ENCODE peak calls at places on chromosome 17, in four cellular contexts. V is K562, Q is A549, U is HepG2. X is an unnamed sample.

GRCh38 chr17:47957591-47958490 is at the start of gene PRR15L:
- DNase-seq in Q (no peak), U (no peak), V (no peak), X (no peak)

GRCh38 chr17:63451150-63451549 is 5.0 kb upstream of the CYB561 start:
- DNase-seq in U (no peak), V (no peak), Q (no peak), X (no peak)

GRCh38 chr17:78597923-78598545 is 20.8 kb upstream of the DNAH17 start:
- DNase-seq in V (no peak), Q (no peak), U (no peak), X (no peak)

GRCh38 chr17:76726766-76727718 is at the start of gene METTL23:
- DNase-seq in Q (peak), V (peak), U (peak), X (no peak)

GRCh38 chr17:82671071-82671470 is 22.8 kb upstream of the WDR45B start:
- DNase-seq in Q (no peak), V (no peak), U (no peak), X (no peak)

GRCh38 chr17:37131670-37132620 is 183.2 kb downstream of the AATF start:
- DNase-seq in U (no peak), V (no peak), Q (no peak), X (no peak)

GRCh38 chr17:16418684-16419066 is 3.3 kb downstream of the TRPV2 start:
- DNase-seq in Q (no peak), V (no peak), U (no peak), X (no peak)

GRCh38 chr17:58808609-58809563 is 53.2 kb downstream of the PPM1E start:
- DNase-seq in Q (no peak), V (no peak), U (no peak), X (no peak)

GRCh38 chr17:66807182-66807581 is 27.7 kb upstream of the CACNG5 start:
- DNase-seq in V (no peak), Q (no peak), U (no peak), X (no peak)

GRCh38 chr17:347309-347708 is 5.3 kb downstream of the RPH3AL start:
- DNase-seq in U (no peak), Q (no peak), V (no peak), X (no peak)

GRCh38 chr17:60392845-60393702 is 1.1 kb upstream of the USP32 start:
- DNase-seq in U (peak), Q (peak), V (peak), X (peak)

GRCh38 chr17:79788455-79788854 is 8.4 kb downstream of the CBX8 start:
- DNase-seq in V (no peak), U (no peak), Q (no peak), X (no peak)

GRCh38 chr17:49676276-49676868 is 1.5 kb downstream of the SPOP start:
- DNase-seq in V (peak), U (no peak), Q (no peak), X (peak)

GRCh38 chr17:51046527-51047384 is 73.9 kb downstream of the SPAG9 start:
- DNase-seq in U (peak), V (no peak), Q (peak), X (no peak)

GRCh38 chr17:73271078-73271477 is 9.4 kb upstream of the CPSF4L start:
- DNase-seq in Q (no peak), V (no peak), U (no peak), X (peak)

GRCh38 chr17:46832306-46832895 is 13.9 kb upstream of the WNT3 start:
- DNase-seq in U (no peak), V (no peak), Q (no peak), X (no peak)

GRCh38 chr17:58753026-58753425 is 2.6 kb upstream of the PPM1E start:
- DNase-seq in Q (no peak), U (no peak), V (no peak), X (no peak)

GRCh38 chr17:45308840-45309239 is 8.0 kb downstream of the MAP3K14 start:
- DNase-seq in V (no peak), U (no peak), Q (no peak), X (no peak)

GRCh38 chr17:45309400-45309799 is 7.4 kb downstream of the MAP3K14 start:
- DNase-seq in U (no peak), Q (no peak), V (peak), X (no peak)

GRCh38 chr17:45311762-45312476 is 4.9 kb downstream of the MAP3K14 start:
- DNase-seq in U (peak), Q (peak), V (no peak), X (no peak)

GRCh38 chr17:45311406-45311761 is 5.4 kb downstream of the MAP3K14 start:
- DNase-seq in V (no peak), U (no peak), Q (no peak), X (no peak)

DNA sequence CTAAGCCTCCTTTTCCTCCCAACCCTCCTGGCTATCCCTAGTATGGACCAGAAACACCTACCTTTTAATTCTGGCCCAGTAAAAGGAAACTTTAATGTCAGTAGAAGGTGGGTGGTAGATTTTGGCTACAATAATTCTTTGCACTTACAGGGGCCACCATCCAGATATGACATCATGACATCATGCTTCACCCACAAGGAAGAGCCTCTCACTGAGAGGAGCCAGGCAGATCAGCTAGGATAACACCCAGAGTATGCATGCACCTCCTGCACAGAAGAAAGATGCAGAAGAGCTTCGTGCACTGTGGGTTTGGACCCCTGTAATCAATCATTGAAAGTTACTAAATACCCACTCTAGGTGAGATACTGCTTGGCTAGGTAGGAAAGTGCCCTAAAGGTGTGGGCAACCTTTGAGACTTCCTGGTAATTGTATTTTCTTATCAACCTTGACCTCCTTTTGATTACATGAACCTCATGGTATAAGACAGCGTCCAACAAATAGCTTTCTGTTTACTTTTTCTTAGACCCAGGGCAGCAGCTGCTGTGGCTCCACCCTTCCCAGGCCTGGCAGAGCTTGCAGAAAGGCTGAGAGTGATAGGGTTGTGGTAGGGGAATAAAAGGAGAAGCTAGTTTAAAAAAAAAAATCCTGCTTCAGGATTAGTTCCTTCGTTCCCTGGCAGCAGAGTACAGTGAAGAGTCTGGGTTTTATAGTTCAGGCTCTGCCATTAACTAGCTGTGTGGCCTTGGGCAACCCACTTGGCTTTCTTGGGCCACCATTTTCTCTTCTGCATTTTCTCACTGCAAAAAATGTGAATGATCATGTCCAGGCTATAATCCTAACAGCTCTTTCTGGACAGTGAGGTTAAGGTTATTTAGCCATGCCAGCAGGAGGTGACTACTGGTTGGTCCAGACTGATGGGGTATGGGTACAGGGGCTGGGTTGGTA is 6.2 kb downstream of the MAP3K14 start:
- DNase-seq in Q (no peak), U (no peak), V (no peak), X (no peak)
- TF ChIP-seq EP300 in Q (no peak), U (no peak), V (no peak), X (no peak)

GRCh38 chr17:42198897-42199296 is 4.6 kb upstream of the GHDC start:
- DNase-seq in U (no peak), V (no peak), Q (no peak), X (no peak)
- TF ChIP-seq CHD4 in U (no peak), V (no peak), Q (no peak), X (no peak)

DNA sequence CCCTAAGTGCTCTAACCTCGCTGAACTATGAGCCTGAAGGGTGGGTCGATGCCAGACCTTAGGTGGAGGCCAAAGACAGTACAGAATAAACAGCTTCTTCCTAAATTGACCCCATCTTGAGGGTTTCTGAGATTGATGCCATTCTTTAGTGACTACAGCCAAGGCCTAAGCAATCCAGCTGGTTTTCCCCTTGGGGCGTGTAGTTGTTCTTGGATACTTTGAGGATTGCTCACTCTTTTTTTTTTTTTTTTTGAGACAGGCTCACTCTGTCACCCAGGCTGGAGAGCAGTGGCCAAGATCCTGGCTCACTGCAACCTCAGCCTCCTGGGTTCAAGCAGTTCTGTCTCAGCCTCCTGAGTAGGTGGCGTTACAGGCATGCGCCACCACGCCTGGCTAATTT is 2.0 kb downstream of the OVCA2 start:
- DNase-seq in Q (peak), U (no peak), V (no peak), X (no peak)
- H3K27ac ChIP-seq in Q (no peak), U (no peak), V (no peak), X (no peak)

GRCh38 chr17:81484195-81484979 is 28.2 kb downstream of the ACTG1 start:
- DNase-seq in V (peak), Q (peak), U (peak), X (peak)
- TF ChIP-seq EP300 in V (no peak), Q (no peak), U (no peak), X (no peak)

X was measured in GM12878.